ENCODE peak calls at places on chromosomes 4 and X, in six cellular contexts. One of them, this sample, is unnamed.

GRCh38 chr4:8725071-8725841 is 132.7 kb downstream of the CPZ start:
- DNase-seq in psoas muscle: no peak
- DNase-seq in COLO829: no peak
- DNase-seq in effector memory CD4-positive, alpha-beta T cell: no peak
- DNase-seq in LHCN-M2: no peak
- DNase-seq in T-cell: peak
- DNase-seq in this sample: no peak

GRCh38 chr4:89674876-89675459 is 162.0 kb downstream of the SNCA start:
- DNase-seq in effector memory CD4-positive, alpha-beta T cell: no peak
- DNase-seq in psoas muscle: no peak
- DNase-seq in COLO829: no peak
- DNase-seq in T-cell: no peak
- DNase-seq in LHCN-M2: no peak
- DNase-seq in this sample: no peak

GRCh38 chr4:1206299-1207156 is 34.1 kb upstream of the SPON2 start:
- DNase-seq in psoas muscle: no peak
- DNase-seq in effector memory CD4-positive, alpha-beta T cell: no peak
- DNase-seq in COLO829: no peak
- DNase-seq in T-cell: peak
- DNase-seq in LHCN-M2: no peak
- DNase-seq in this sample: no peak

GRCh38 chr4:40294339-40294738 is 40.8 kb upstream of the CHRNA9 start:
- DNase-seq in effector memory CD4-positive, alpha-beta T cell: no peak
- DNase-seq in T-cell: no peak
- DNase-seq in COLO829: no peak
- DNase-seq in psoas muscle: no peak
- DNase-seq in LHCN-M2: no peak
- DNase-seq in this sample: no peak

GRCh38 chr4:1595789-1596325 is 88.3 kb downstream of the FAM53A start:
- DNase-seq in psoas muscle: no peak
- DNase-seq in effector memory CD4-positive, alpha-beta T cell: no peak
- DNase-seq in COLO829: no peak
- DNase-seq in LHCN-M2: no peak
- DNase-seq in T-cell: no peak
- DNase-seq in this sample: no peak

GRCh38 chr4:98929341-98930267 is 671 bp upstream of the EIF4E start:
- DNase-seq in COLO829: peak
- DNase-seq in effector memory CD4-positive, alpha-beta T cell: peak
- DNase-seq in LHCN-M2: peak
- DNase-seq in T-cell: peak
- DNase-seq in psoas muscle: peak
- DNase-seq in this sample: peak

GRCh38 chr4:152255437-152255836 is 280.5 kb downstream of the FBXW7 start:
- DNase-seq in T-cell: peak
- DNase-seq in COLO829: no peak
- DNase-seq in psoas muscle: no peak
- DNase-seq in LHCN-M2: no peak
- DNase-seq in effector memory CD4-positive, alpha-beta T cell: peak
- DNase-seq in this sample: no peak

GRCh38 chr4:29560452-29560851 is 1159.7 kb upstream of the PCDH7 start:
- DNase-seq in T-cell: no peak
- DNase-seq in LHCN-M2: peak
- DNase-seq in effector memory CD4-positive, alpha-beta T cell: no peak
- DNase-seq in COLO829: no peak
- DNase-seq in psoas muscle: no peak
- DNase-seq in this sample: no peak

GRCh38 chrX:103376118-103376978 is at the start of gene BEX3:
- DNase-seq in LHCN-M2: peak
- DNase-seq in psoas muscle: peak
- DNase-seq in COLO829: peak
- DNase-seq in T-cell: peak
- DNase-seq in effector memory CD4-positive, alpha-beta T cell: no peak
- DNase-seq in this sample: peak

This sample was measured in cerebellar cortex.